ENCODE peak calls at places on chromosomes 7 and 10, in seven cellular contexts. T is brain microvascular endothelial cell; D is IMR-90; A is pancreas; V is CD8-positive, alpha-beta memory T cell; Y is MM.1S; U is heart right ventricle. N is an unnamed sample.

GRCh38 chr7:122616951-122617350 is 82.0 kb downstream of the RNF133 start:
- DNase-seq in D (no peak), Y (no peak), V (no peak), U (no peak), T (no peak), A (no peak), N (no peak)

GRCh38 chr10:1089017-1089689 is 33.0 kb downstream of the WDR37 start:
- DNase-seq in Y (no peak), D (no peak), V (no peak), A (no peak), U (no peak), T (no peak), N (no peak)

GRCh38 chr7:7693881-7694280 is 24.5 kb downstream of the RPA3 start:
- DNase-seq in U (no peak), Y (no peak), A (no peak), D (peak), V (no peak), T (peak), N (no peak)

GRCh38 chr7:2638224-2638991 is 6.6 kb downstream of the TTYH3 start:
- DNase-seq in D (peak), T (peak), A (no peak), V (no peak), Y (no peak), U (peak), N (no peak)

GRCh38 chr10:24784061-24784460 is 60.4 kb upstream of the ARHGAP21 start:
- DNase-seq in V (no peak), U (no peak), A (no peak), T (no peak), Y (no peak), D (no peak), N (peak)

GRCh38 chr10:87694011-87694794 is 34.5 kb downstream of the PAPSS2 start:
- DNase-seq in Y (no peak), D (peak), V (no peak), T (no peak), A (no peak), U (no peak), N (no peak)

GRCh38 chr7:30523466-30523865 is 18.8 kb upstream of the GGCT start:
- DNase-seq in A (no peak), V (no peak), U (no peak), T (no peak), D (no peak), Y (no peak), N (no peak)

GRCh38 chr7:1418505-1419309 is 40.6 kb downstream of the MICALL2 start:
- DNase-seq in Y (peak), D (peak), T (no peak), U (no peak), V (no peak), A (no peak), N (no peak)

GRCh38 chr7:88431861-88432260 is 125.2 kb upstream of the STEAP4 start:
- DNase-seq in A (no peak), T (no peak), Y (no peak), V (no peak), U (no peak), D (no peak), N (no peak)

DNA sequence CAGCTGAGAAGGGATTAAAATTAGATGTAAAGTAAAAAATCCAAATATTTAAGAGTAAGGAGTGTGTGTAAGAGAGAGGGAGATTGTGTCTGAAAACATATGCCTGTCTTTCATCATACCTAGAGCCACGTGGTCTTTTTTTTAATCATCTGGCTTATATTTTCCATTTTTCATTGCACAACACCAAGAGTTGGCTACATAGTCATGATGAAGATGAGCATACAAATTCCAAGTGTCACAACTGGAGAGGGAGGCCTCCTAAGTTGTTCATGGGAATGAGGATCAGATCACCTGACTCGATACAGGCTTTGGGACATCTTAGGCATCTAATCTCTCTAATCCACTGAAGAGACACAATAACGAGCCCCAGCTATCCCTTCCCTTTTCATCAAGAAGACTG is 47.2 kb upstream of the CCDC3 start:
- DNase-seq in U (no peak), A (no peak), T (no peak), Y (no peak), V (no peak), D (no peak), N (no peak)
- H3K27ac ChIP-seq in U (no peak), A (no peak), T (no peak), Y (no peak), V (no peak), D (no peak), N (no peak)

DNA sequence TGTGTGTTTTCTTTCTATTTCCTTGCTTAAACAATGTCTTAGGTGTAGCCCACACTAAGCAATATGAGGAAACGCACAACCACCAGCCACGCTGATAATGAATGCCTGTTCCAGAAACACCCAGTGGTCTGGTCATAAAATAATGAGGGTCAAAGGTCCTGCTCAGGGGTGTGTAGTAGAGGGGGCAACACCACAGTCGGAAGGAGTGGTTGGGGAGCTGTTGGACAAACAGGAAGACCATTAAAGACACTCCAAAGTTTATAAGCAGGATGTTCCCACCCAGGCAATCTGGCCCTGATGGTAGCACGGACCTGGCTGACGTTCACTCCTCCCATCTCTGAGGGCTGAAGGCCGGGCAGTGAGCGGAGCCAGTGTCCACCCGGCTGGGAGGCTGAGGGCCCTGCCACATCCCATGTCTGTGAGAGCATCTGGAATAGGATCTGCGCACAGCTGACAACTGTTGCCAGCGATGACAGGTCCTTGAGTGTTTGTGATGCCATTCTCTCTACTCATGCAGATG is 7.7 kb downstream of the PKD1L1 start:
- DNase-seq in Y (no peak), U (peak), T (peak), V (no peak), A (no peak), D (peak), N (no peak)
- H3K27ac ChIP-seq in Y (no peak), U (peak), T (peak), V (no peak), A (no peak), D (peak), N (no peak)

DNA sequence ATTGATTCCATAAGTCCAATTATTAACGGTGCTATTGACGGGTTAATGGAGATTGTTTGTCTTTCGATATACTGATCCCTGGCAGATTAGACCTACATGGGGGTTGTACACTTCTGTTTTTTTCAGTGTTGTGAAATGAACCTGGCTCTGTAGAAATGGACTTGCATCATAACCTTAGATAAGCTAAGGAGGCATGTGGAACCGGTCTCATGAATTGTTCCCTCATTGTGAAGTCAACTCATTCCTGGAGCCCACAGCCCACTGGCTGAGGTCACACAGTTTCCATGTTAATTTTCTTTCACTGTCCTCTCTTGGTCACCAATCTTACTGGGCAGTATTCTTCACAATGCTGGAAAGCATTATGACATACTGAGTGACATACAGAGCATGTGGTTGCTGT is 202.8 kb downstream of the BMPER start:
- DNase-seq in Y (no peak), V (no peak), D (peak), T (peak), U (no peak), A (peak), N (no peak)
- H3K27ac ChIP-seq in Y (no peak), V (no peak), D (no peak), T (no peak), U (no peak), A (no peak), N (no peak)

GRCh38 chr10:3471927-3472704 is 299.5 kb upstream of the PITRM1 start:
- DNase-seq in A (no peak), U (no peak), T (no peak), Y (peak), V (no peak), D (no peak), N (peak)
- H3K27ac ChIP-seq in A (peak), U (peak), T (no peak), Y (peak), V (no peak), D (peak), N (peak)

GRCh38 chr10:43160919-43161251 is 22.6 kb downstream of the CSGALNACT2 start:
- DNase-seq in D (no peak), Y (no peak), T (no peak), V (no peak), U (no peak), A (no peak), N (no peak)
- H3K27ac ChIP-seq in D (peak), Y (no peak), T (peak), V (no peak), U (no peak), A (no peak), N (peak)

DNA sequence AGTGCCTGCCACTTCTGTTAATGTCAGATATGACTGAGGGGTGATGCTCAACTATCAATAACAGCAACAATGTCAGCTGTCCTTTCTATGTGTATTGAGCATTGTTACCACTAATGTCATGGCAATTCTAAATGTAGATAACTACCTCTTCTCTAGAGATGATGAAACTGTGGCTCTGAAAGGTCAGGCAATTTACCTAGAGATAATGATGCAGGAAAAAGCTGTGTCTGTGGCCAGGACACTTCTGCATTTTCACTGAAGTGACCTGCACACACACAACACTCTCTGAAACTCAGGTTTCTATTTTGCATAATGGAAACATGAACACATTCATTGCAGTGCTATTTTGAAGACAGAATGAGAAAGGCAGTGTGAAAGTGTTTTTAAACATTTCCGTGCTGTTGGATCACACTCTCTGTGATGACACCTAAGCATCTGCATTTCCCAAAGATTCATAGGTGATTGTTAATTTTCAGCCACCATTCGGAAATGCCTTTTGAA is 148.2 kb downstream of the KCND2 start:
- DNase-seq in A (no peak), U (no peak), V (no peak), Y (peak), D (no peak), T (no peak), N (no peak)
- H3K27ac ChIP-seq in A (no peak), U (no peak), V (no peak), Y (no peak), D (no peak), T (no peak), N (no peak)

GRCh38 chr7:108202743-108203142 is 72.6 kb upstream of the LAMB4 start:
- DNase-seq in A (no peak), T (no peak), Y (no peak), U (no peak), D (no peak), V (no peak), N (no peak)
- H3K27ac ChIP-seq in A (no peak), T (no peak), Y (peak), U (no peak), D (no peak), V (no peak), N (no peak)

GRCh38 chr10:99685232-99686041 is 26.1 kb downstream of the ENTPD7 start:
- DNase-seq in D (no peak), T (no peak), A (no peak), U (no peak), Y (no peak), V (no peak), N (no peak)
- H3K27ac ChIP-seq in D (no peak), T (no peak), A (peak), U (no peak), Y (no peak), V (no peak), N (no peak)

DNA sequence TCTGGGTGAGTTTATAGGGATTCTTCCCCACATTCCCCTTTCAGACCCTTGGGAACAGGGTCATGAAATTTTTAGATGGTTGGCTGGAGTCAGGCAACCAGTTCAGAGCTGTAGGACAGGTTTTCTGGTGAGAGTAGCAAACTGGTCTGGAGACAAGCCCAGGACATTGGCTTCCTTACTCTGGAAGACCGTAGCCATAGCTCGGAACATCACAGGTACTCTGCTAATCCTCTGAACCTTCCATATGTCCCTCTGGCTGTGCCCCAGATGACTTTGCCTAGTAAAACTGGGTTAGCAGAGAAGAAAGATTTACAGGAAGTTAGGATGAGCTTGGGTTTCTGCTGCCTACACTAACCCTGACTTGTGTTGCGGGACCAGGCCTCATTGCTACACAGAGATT is 104.5 kb upstream of the MKLN1 start:
- DNase-seq in Y (no peak), D (no peak), U (no peak), A (no peak), T (no peak), V (no peak), N (no peak)
- H3K27ac ChIP-seq in Y (no peak), D (no peak), U (no peak), A (no peak), T (no peak), V (no peak), N (no peak)

DNA sequence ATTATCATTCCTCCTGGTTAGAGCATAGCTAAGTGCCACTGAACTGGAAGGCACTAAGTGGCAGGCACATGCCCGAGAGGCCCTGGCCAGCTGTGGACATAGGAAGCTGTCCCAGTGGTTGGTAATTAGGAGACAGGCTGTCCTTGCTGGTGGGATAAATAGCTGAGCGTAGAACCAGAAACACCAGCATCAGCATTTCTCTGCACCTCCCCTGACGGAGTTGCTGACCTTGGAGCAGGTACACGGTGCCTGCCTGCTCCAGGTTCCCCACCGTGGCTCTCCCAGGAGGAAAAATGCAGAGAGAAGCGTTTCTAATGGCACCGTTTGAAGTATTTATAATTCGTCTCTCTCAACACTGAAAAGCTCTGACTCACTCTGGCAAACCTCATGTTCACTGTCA is 5.6 kb upstream of the ABLIM1 start:
- DNase-seq in A (peak), Y (no peak), V (no peak), U (no peak), D (no peak), T (no peak), N (no peak)
- H3K27ac ChIP-seq in A (peak), Y (no peak), V (no peak), U (peak), D (no peak), T (no peak), N (no peak)